ENCODE peak calls at places on chromosomes 11 and 22, in four cellular contexts. W, F, L and U are unnamed samples.

GRCh38 chr22:45072322-45072903 is 62.6 kb upstream of the PHF21B start:
- DNase-seq in W (peak), F (no peak), L (peak), U (peak)

GRCh38 chr11:61142424-61142823 is 18.8 kb downstream of the VPS37C start:
- DNase-seq in L (no peak), W (peak), F (no peak), U (peak)

GRCh38 chr11:46248270-46249102 is 29.0 kb upstream of the CREB3L1 start:
- DNase-seq in W (peak), L (peak), F (no peak), U (peak)

GRCh38 chr11:68974421-68975194 is 6.2 kb downstream of the MRGPRD start:
- DNase-seq in L (peak), F (no peak), W (no peak), U (peak)

GRCh38 chr11:27291954-27292641 is 70.9 kb downstream of the CCDC34 start:
- DNase-seq in L (no peak), W (no peak), F (no peak), U (no peak)

GRCh38 chr11:130904380-130904779 is 11.9 kb downstream of the SNX19 start:
- DNase-seq in F (no peak), L (no peak), W (peak), U (peak)

GRCh38 chr11:8721740-8722139 is 39.1 kb downstream of the RPL27A start:
- DNase-seq in L (no peak), F (no peak), W (no peak), U (no peak)

GRCh38 chr11:1387961-1388762 is 1.6 kb upstream of the BRSK2 start:
- DNase-seq in W (no peak), F (no peak), L (peak), U (no peak)

GRCh38 chr22:39349506-39349966 is 255 bp upstream of the SYNGR1 start:
- DNase-seq in W (no peak), L (no peak), F (peak), U (peak)